ENCODE peak calls at places on chromosomes 7 and 10, in four cellular contexts. O is B cell, L is epithelial cell of esophagus, T is nephron progenitor cell. F is an unnamed sample.

GRCh38 chr10:6473901-6474370 is 106.1 kb downstream of the PRKCQ start:
- DNase-seq in T (no peak), O (peak), L (peak), F (peak)

GRCh38 chr10:125159486-125159931 is 854 bp downstream of the CTBP2 start:
- DNase-seq in T (peak), O (peak), L (no peak), F (no peak)

GRCh38 chr7:99105756-99106155 is 38.2 kb downstream of the SMURF1 start:
- DNase-seq in O (no peak), T (no peak), L (no peak), F (no peak)

GRCh38 chr10:32970910-32971309 is 12.9 kb upstream of the ITGB1 start:
- DNase-seq in L (no peak), T (no peak), O (no peak), F (no peak)

GRCh38 chr7:157564518-157565177 is 227.8 kb downstream of the DNAJB6 start:
- DNase-seq in L (no peak), T (no peak), O (no peak), F (peak)

GRCh38 chr7:2006231-2006771 is 226.4 kb downstream of the MAD1L1 start:
- DNase-seq in T (peak), L (no peak), O (no peak), F (no peak)

GRCh38 chr10:19531324-19531723 is 284.9 kb upstream of the PLXDC2 start:
- DNase-seq in O (no peak), T (no peak), L (no peak), F (no peak)

GRCh38 chr10:10794776-10795175 is 222.9 kb upstream of the CELF2 start:
- DNase-seq in O (no peak), T (no peak), L (peak), F (peak)

GRCh38 chr7:149422065-149422913 is 38.6 kb downstream of the ZNF777 start:
- DNase-seq in L (peak), T (peak), O (peak), F (peak)

GRCh38 chr10:46282460-46283216 is 4.2 kb upstream of the ANTXRL start:
- DNase-seq in T (peak), L (peak), O (peak), F (peak)

GRCh38 chr7:133095119-133095671 is 13.3 kb upstream of the CHCHD3 start:
- DNase-seq in L (no peak), O (no peak), T (no peak), F (no peak)

GRCh38 chr10:117363027-117363426 is 12.2 kb downstream of the PDZD8 start:
- DNase-seq in T (no peak), O (no peak), L (peak), F (peak)

GRCh38 chr10:132196178-132197113 is 9.7 kb downstream of the DPYSL4 start:
- DNase-seq in L (no peak), O (no peak), T (no peak), F (no peak)

GRCh38 chr10:83522881-83523386 is 616.4 kb upstream of the GHITM start:
- DNase-seq in T (peak), L (no peak), O (no peak), F (no peak)

GRCh38 chr10:97012470-97012869 is 173.3 kb downstream of the SLIT1 start:
- DNase-seq in T (no peak), O (no peak), L (no peak), F (no peak)

GRCh38 chr7:81846398-81846797 is 76.6 kb upstream of the HGF start:
- DNase-seq in L (peak), O (peak), T (no peak), F (peak)

GRCh38 chr7:158407581-158408331 is 179.9 kb downstream of the PTPRN2 start:
- DNase-seq in O (no peak), L (peak), T (no peak), F (peak)

GRCh38 chr7:28921822-28922221 is 36.3 kb downstream of the TRIL start:
- DNase-seq in L (peak), T (peak), O (peak), F (peak)

GRCh38 chr10:59240581-59241183 is 64.2 kb downstream of the PHYHIPL start:
- DNase-seq in L (peak), O (peak), T (peak), F (peak)

GRCh38 chr7:38206071-38206470 is 28.0 kb downstream of the STARD3NL start:
- DNase-seq in T (no peak), L (no peak), O (no peak), F (no peak)

GRCh38 chr10:73894245-73894971 is 16.5 kb upstream of the PLAU start:
- DNase-seq in T (no peak), L (peak), O (no peak), F (peak)

GRCh38 chr7:103714377-103714927 is 268.4 kb upstream of the SLC26A5 start:
- DNase-seq in T (no peak), O (no peak), L (no peak), F (no peak)

GRCh38 chr10:69428138-69428537 is 11.4 kb upstream of the TACR2 start:
- DNase-seq in O (no peak), L (no peak), T (no peak), F (no peak)

GRCh38 chr7:129872054-129872453 is 80.7 kb downstream of the UBE2H start:
- DNase-seq in L (peak), T (no peak), O (no peak), F (no peak)

GRCh38 chr7:2870471-2870941 is 26.4 kb upstream of the GNA12 start:
- DNase-seq in O (peak), T (peak), L (peak), F (peak)

GRCh38 chr7:43905954-43906326 is 456 bp downstream of the URGCP start:
- DNase-seq in O (peak), T (peak), L (peak), F (no peak)

GRCh38 chr7:92730808-92731207 is 105.6 kb downstream of the CDK6 start:
- DNase-seq in L (no peak), O (no peak), T (no peak), F (peak)

GRCh38 chr10:1366811-1367425 is 310.7 kb downstream of the WDR37 start:
- DNase-seq in O (no peak), L (no peak), T (no peak), F (no peak)

GRCh38 chr10:84217746-84218145 is 7.6 kb downstream of the LRIT2 start:
- DNase-seq in T (no peak), L (no peak), O (no peak), F (no peak)

GRCh38 chr7:43463401-43463980 is 119.4 kb upstream of the STK17A start:
- DNase-seq in O (no peak), L (peak), T (no peak), F (peak)

GRCh38 chr7:158791133-158791532 is 38.2 kb downstream of the ESYT2 start:
- DNase-seq in L (peak), T (no peak), O (no peak), F (no peak)

GRCh38 chr7:118104812-118105441 is 79.0 kb upstream of the LSM8 start:
- DNase-seq in T (no peak), L (peak), O (no peak), F (peak)
- TF ChIP-seq CTCF in T (peak), L (peak), O (no peak), F (peak)

DNA sequence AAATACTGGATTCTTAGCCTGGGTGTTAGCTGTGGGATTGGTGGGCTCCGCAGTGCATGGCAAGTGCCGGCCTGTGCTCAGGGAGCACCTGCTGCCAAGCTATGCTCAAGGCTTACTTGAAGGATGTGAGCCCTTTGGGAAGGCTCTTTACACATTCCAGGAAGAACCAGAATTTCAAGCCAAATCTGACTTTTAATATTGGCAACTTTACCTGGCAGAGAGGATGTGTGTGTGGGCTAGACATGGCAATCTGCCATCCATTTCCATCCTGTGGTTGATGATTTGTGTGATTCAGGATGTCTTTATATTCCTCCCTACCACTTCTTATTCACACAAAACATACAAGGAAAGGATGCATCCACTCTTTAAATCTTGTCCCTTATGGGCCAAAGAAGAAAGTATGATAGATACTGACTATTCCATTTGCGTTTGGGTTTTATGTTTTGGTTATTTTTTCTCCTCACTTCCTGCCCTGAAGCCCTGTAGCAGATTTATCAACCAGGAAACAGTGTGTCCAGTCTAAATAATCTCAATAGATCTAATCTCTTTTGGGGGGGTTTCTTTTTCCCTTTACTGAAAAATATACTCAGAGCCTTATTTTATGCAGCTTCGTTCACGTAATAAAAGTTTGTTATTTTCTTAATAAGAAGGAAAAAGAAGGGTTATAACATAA is 247.1 kb downstream of the COBL start:
- DNase-seq in T (no peak), L (peak), O (no peak), F (peak)
- TF ChIP-seq CTCF in T (no peak), L (no peak), O (no peak), F (no peak)

DNA sequence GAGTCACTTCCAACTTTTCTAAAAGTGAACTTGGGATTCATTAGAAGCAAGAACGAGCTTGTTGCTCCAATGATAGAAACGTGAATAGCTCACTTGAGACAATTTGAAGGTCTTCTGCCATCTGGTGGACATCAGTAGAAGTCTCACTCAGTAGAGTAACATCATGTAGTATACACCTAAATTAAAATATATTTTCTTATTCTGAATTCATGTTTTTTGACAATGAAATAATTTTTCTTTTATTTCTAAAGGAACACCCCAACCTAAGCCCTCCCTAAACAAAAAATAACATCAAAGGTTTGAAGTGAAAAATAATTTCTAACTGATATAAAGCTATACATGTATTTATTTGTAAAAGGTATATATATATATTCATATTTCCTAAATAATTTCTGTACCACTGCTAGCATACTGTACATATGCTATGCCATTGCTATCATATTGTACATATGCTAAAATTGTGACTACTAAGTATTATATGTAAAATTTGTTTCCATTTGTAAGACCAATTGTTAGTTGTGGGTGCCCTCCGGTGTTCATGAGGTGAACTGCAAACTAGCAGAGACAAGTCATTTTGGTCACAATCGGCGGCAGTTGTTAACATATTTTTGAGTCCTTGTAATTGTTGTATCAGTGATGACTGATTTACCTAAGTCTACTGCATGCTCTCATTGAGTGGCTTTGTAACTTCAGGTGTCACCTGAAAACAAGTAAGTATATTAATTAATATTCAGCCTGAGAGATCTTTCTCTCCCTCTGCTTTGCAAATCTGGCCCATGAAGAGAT is 121.9 kb downstream of the PTPRZ1 start:
- DNase-seq in O (peak), L (peak), T (peak), F (peak)
- TF ChIP-seq CTCF in O (peak), L (peak), T (peak), F (peak)

GRCh38 chr7:75646551-75647102 is 92.1 kb downstream of the HIP1 start:
- DNase-seq in L (no peak), O (no peak), T (no peak), F (no peak)
- TF ChIP-seq CTCF in L (no peak), O (no peak), T (no peak), F (no peak)

DNA sequence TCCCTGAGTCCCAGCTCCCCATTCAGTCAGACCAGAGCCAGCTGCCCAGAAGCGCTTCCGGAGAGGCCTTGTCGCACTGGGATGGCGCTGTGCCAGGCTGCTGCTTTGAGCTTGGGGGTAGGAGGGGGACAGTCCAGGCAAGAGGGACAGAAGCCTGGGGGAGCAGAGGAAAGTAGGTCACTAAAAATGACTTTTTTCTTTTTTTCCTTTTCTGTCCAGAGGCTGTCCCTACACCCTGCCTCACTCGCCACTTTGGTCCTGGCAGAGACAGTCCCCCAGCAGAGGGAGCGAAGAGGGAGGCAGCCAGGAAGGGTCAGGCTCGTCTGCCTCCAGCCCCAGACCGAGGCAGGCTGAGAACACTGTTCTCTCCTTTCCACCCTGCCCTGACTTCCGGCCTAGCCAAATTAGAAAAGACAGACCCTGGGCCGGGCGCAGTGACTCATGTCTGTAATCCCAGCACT is 15.8 kb upstream of the TRIM8 start:
- DNase-seq in O (no peak), T (no peak), L (peak), F (peak)
- TF ChIP-seq CTCF in O (no peak), T (no peak), L (no peak), F (no peak)

DNA sequence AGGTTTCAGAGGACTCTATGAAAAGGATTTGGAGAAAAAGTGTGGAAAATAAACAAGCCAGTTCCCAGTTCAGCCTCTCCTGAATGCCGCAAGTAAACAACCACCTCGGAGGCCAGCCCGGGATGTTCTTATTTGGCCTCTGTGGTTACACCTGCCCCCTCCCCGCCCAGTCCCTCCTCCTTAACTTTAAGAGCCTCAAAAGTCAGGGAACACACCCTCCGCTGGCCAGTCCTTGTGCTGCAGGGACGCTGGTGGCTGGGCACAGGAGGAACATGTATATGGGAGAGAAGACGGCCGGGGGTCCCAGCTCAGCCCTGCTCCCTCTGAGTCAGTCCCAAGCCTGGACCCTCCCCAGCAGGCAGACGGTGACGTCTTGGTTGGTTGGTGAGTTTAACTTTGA is 6.1 kb downstream of the CHST3 start:
- DNase-seq in L (peak), O (no peak), T (peak), F (peak)
- TF ChIP-seq CTCF in L (peak), O (no peak), T (no peak), F (peak)

DNA sequence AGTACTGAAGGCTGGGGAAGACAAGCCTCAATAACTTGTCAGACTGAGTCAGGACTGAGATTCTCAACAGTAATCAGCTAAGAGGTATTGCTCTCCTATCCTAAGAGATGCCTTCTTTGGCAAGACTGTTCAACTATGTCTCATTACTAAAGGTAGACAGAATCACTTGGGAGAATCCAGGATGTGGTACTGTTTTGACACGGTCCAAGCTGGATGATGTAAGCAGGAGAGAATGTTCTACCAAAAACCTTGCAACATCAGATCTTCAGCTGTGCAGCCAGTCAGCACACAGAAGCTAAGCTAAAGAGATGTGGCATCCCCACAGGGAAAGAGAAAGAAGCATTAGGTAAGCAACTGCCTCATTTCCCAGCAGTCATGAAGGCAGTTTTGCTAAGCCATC is 391.4 kb downstream of the NRG3 start:
- DNase-seq in T (no peak), L (no peak), O (no peak), F (peak)
- TF ChIP-seq CTCF in T (no peak), L (no peak), O (no peak), F (no peak)

F was measured in MCF 10A.